ENCODE peak calls at places on chromosomes 12 and 14, in ten cellular contexts. One of them, this sample, is unnamed.

GRCh38 chr14:106883218-106883692 is 1356.9 kb downstream of the TMEM121 start:
- DNase-seq in CD8-positive, alpha-beta memory T cell: no peak
- DNase-seq in ascending aorta: peak; percentile 71
- DNase-seq in HCT116: no peak
- DNase-seq in CD4-positive, alpha-beta memory T cell: no peak
- DNase-seq in testis: peak; percentile 89
- DNase-seq in adrenal gland: peak; percentile 28
- DNase-seq in A549: peak; percentile 75
- DNase-seq in OCI-LY7: peak; percentile 31
- DNase-seq in right cardiac atrium: peak; percentile 44
- DNase-seq in this sample: peak; percentile 22

GRCh38 chr12:52569726-52570125 is 3.9 kb downstream of the KRT74 start:
- DNase-seq in CD8-positive, alpha-beta memory T cell: no peak
- DNase-seq in ascending aorta: no peak
- DNase-seq in HCT116: no peak
- DNase-seq in CD4-positive, alpha-beta memory T cell: no peak
- DNase-seq in testis: no peak
- DNase-seq in adrenal gland: no peak
- DNase-seq in A549: no peak
- DNase-seq in OCI-LY7: no peak
- DNase-seq in right cardiac atrium: no peak
- DNase-seq in this sample: no peak

GRCh38 chr12:100908501-100908900 is 113.9 kb downstream of the ANO4 start:
- DNase-seq in CD8-positive, alpha-beta memory T cell: no peak
- DNase-seq in ascending aorta: no peak
- DNase-seq in HCT116: no peak
- DNase-seq in CD4-positive, alpha-beta memory T cell: no peak
- DNase-seq in testis: no peak
- DNase-seq in adrenal gland: no peak
- DNase-seq in A549: no peak
- DNase-seq in OCI-LY7: no peak
- DNase-seq in right cardiac atrium: no peak
- DNase-seq in this sample: peak; percentile 90

GRCh38 chr14:85317491-85318021 is 212.4 kb upstream of the FLRT2 start:
- DNase-seq in CD8-positive, alpha-beta memory T cell: no peak
- DNase-seq in ascending aorta: no peak
- DNase-seq in HCT116: no peak
- DNase-seq in CD4-positive, alpha-beta memory T cell: no peak
- DNase-seq in testis: no peak
- DNase-seq in adrenal gland: no peak
- DNase-seq in A549: no peak
- DNase-seq in OCI-LY7: no peak
- DNase-seq in right cardiac atrium: no peak
- DNase-seq in this sample: no peak

GRCh38 chr12:54394281-54394719 is 9.8 kb upstream of the ZNF385A start:
- DNase-seq in CD8-positive, alpha-beta memory T cell: no peak
- DNase-seq in ascending aorta: no peak
- DNase-seq in HCT116: peak; percentile 45
- DNase-seq in CD4-positive, alpha-beta memory T cell: no peak
- DNase-seq in testis: peak; percentile 71
- DNase-seq in adrenal gland: peak; percentile 64
- DNase-seq in A549: peak; percentile 68
- DNase-seq in OCI-LY7: peak; percentile 76
- DNase-seq in right cardiac atrium: no peak
- DNase-seq in this sample: peak; percentile 59

GRCh38 chr12:45191239-45191638 is 24.7 kb upstream of the ANO6 start:
- DNase-seq in CD8-positive, alpha-beta memory T cell: no peak
- DNase-seq in ascending aorta: no peak
- DNase-seq in HCT116: no peak
- DNase-seq in CD4-positive, alpha-beta memory T cell: no peak
- DNase-seq in testis: no peak
- DNase-seq in adrenal gland: no peak
- DNase-seq in A549: peak; percentile 24
- DNase-seq in OCI-LY7: no peak
- DNase-seq in right cardiac atrium: no peak
- DNase-seq in this sample: peak; percentile 66

GRCh38 chr14:68408680-68409079 is 384.2 kb downstream of the ZFP36L1 start:
- DNase-seq in CD8-positive, alpha-beta memory T cell: peak; percentile 3
- DNase-seq in ascending aorta: no peak
- DNase-seq in HCT116: no peak
- DNase-seq in CD4-positive, alpha-beta memory T cell: peak; percentile 9
- DNase-seq in testis: no peak
- DNase-seq in adrenal gland: no peak
- DNase-seq in A549: peak; percentile 35
- DNase-seq in OCI-LY7: peak; percentile 53
- DNase-seq in right cardiac atrium: no peak
- DNase-seq in this sample: no peak

GRCh38 chr12:130832561-130833209 is 6.4 kb downstream of the STX2 start:
- DNase-seq in CD8-positive, alpha-beta memory T cell: no peak
- DNase-seq in ascending aorta: peak; percentile 60
- DNase-seq in HCT116: no peak
- DNase-seq in CD4-positive, alpha-beta memory T cell: no peak
- DNase-seq in testis: no peak
- DNase-seq in adrenal gland: peak; percentile 80
- DNase-seq in A549: peak; percentile 30
- DNase-seq in OCI-LY7: no peak
- DNase-seq in right cardiac atrium: peak; percentile 47
- DNase-seq in this sample: peak; percentile 75

GRCh38 chr12:119683413-119683812 is 15.5 kb downstream of the PRKAB1 start:
- DNase-seq in CD8-positive, alpha-beta memory T cell: no peak
- DNase-seq in ascending aorta: no peak
- DNase-seq in HCT116: no peak
- DNase-seq in CD4-positive, alpha-beta memory T cell: no peak
- DNase-seq in testis: no peak
- DNase-seq in adrenal gland: no peak
- DNase-seq in A549: no peak
- DNase-seq in OCI-LY7: no peak
- DNase-seq in right cardiac atrium: no peak
- DNase-seq in this sample: no peak

GRCh38 chr12:86735072-86735471 is 478.9 kb upstream of the MGAT4C start:
- DNase-seq in CD8-positive, alpha-beta memory T cell: no peak
- DNase-seq in ascending aorta: no peak
- DNase-seq in HCT116: no peak
- DNase-seq in CD4-positive, alpha-beta memory T cell: no peak
- DNase-seq in testis: no peak
- DNase-seq in adrenal gland: no peak
- DNase-seq in A549: no peak
- DNase-seq in OCI-LY7: no peak
- DNase-seq in right cardiac atrium: no peak
- DNase-seq in this sample: no peak

GRCh38 chr12:47745485-47746041 is 13.1 kb downstream of the RAPGEF3 start:
- DNase-seq in CD8-positive, alpha-beta memory T cell: no peak
- DNase-seq in ascending aorta: no peak
- DNase-seq in HCT116: no peak
- DNase-seq in CD4-positive, alpha-beta memory T cell: no peak
- DNase-seq in testis: no peak
- DNase-seq in adrenal gland: no peak
- DNase-seq in A549: no peak
- DNase-seq in OCI-LY7: no peak
- DNase-seq in right cardiac atrium: no peak
- DNase-seq in this sample: no peak

GRCh38 chr14:37150414-37150813 is 22.0 kb downstream of the SLC25A21 start:
- DNase-seq in CD8-positive, alpha-beta memory T cell: no peak
- DNase-seq in ascending aorta: no peak
- DNase-seq in HCT116: no peak
- DNase-seq in CD4-positive, alpha-beta memory T cell: no peak
- DNase-seq in testis: no peak
- DNase-seq in adrenal gland: no peak
- DNase-seq in A549: peak; percentile 50
- DNase-seq in OCI-LY7: peak; percentile 40
- DNase-seq in right cardiac atrium: no peak
- DNase-seq in this sample: peak; percentile 60

GRCh38 chr12:38892090-38892786 is 13.2 kb downstream of the CPNE8 start:
- DNase-seq in CD8-positive, alpha-beta memory T cell: no peak
- DNase-seq in ascending aorta: no peak
- DNase-seq in HCT116: no peak
- DNase-seq in CD4-positive, alpha-beta memory T cell: no peak
- DNase-seq in testis: no peak
- DNase-seq in adrenal gland: no peak
- DNase-seq in A549: peak; percentile 96
- DNase-seq in OCI-LY7: no peak
- DNase-seq in right cardiac atrium: no peak
- DNase-seq in this sample: peak; percentile 83

GRCh38 chr12:6426882-6427671 is 17.7 kb upstream of the CD27 start:
- DNase-seq in CD8-positive, alpha-beta memory T cell: peak; percentile 80
- DNase-seq in ascending aorta: peak; percentile 63
- DNase-seq in HCT116: no peak
- DNase-seq in CD4-positive, alpha-beta memory T cell: peak; percentile 77
- DNase-seq in testis: no peak
- DNase-seq in adrenal gland: no peak
- DNase-seq in A549: no peak
- DNase-seq in OCI-LY7: peak; percentile 80
- DNase-seq in right cardiac atrium: no peak
- DNase-seq in this sample: no peak

GRCh38 chr14:99188721-99189120 is 83.3 kb downstream of the BCL11B start:
- DNase-seq in CD8-positive, alpha-beta memory T cell: peak; percentile 43
- DNase-seq in ascending aorta: no peak
- DNase-seq in HCT116: no peak
- DNase-seq in CD4-positive, alpha-beta memory T cell: no peak
- DNase-seq in testis: no peak
- DNase-seq in adrenal gland: no peak
- DNase-seq in A549: no peak
- DNase-seq in OCI-LY7: no peak
- DNase-seq in right cardiac atrium: no peak
- DNase-seq in this sample: no peak

GRCh38 chr12:2354151-2354991 is 301.6 kb downstream of the CACNA1C start:
- DNase-seq in CD8-positive, alpha-beta memory T cell: no peak
- DNase-seq in ascending aorta: no peak
- DNase-seq in HCT116: no peak
- DNase-seq in CD4-positive, alpha-beta memory T cell: no peak
- DNase-seq in testis: no peak
- DNase-seq in adrenal gland: no peak
- DNase-seq in A549: no peak
- DNase-seq in OCI-LY7: peak; percentile 63
- DNase-seq in right cardiac atrium: no peak
- DNase-seq in this sample: no peak
- H3K4me1 ChIP-seq in CD8-positive, alpha-beta memory T cell: no peaks in the 10 kb centered on the region
- H3K4me1 ChIP-seq in ascending aorta: peaks cover 5% of the 10 kb centered on the region
- H3K4me1 ChIP-seq in HCT116: no peaks in the 10 kb centered on the region
- H3K4me1 ChIP-seq in CD4-positive, alpha-beta memory T cell: peaks cover 12% of the 10 kb centered on the region
- H3K4me1 ChIP-seq in testis: no peaks in the 10 kb centered on the region
- H3K4me1 ChIP-seq in adrenal gland: no peaks in the 10 kb centered on the region
- H3K4me1 ChIP-seq in A549: no peaks in the 10 kb centered on the region
- H3K4me1 ChIP-seq in OCI-LY7: peaks cover 52% of the 10 kb centered on the region
- H3K4me1 ChIP-seq in right cardiac atrium: peaks cover 11% of the 10 kb centered on the region
- H3K4me1 ChIP-seq in this sample: peaks cover 15% of the 10 kb centered on the region

DNA sequence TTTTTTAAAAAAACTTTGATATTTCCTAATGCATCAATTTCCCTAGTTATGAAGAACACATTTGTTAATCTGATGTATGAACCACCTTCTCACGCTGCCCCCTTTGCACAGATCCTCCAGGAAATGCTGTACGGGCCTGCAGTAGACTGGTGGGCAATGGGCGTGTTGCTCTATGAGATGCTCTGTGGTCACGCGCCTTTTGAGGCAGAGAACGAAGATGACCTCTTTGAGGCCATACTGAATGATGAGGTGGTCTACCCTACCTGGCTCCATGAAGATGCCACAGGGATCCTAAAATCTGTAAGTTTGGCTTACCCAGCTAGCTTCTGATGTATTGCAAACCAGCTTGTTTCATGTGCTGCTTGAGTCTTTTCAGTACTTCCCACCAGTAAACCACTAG is 165.0 kb upstream of the HIF1A start:
- DNase-seq in CD8-positive, alpha-beta memory T cell: no peak
- DNase-seq in ascending aorta: peak; percentile 16
- DNase-seq in HCT116: no peak
- DNase-seq in CD4-positive, alpha-beta memory T cell: no peak
- DNase-seq in testis: no peak
- DNase-seq in adrenal gland: no peak
- DNase-seq in A549: no peak
- DNase-seq in OCI-LY7: no peak
- DNase-seq in right cardiac atrium: no peak
- DNase-seq in this sample: no peak
- H3K4me1 ChIP-seq in CD8-positive, alpha-beta memory T cell: peaks cover 24% of the 10 kb centered on the region
- H3K4me1 ChIP-seq in ascending aorta: peaks cover 12% of the 10 kb centered on the region
- H3K4me1 ChIP-seq in HCT116: peaks cover 81% of the 10 kb centered on the region
- H3K4me1 ChIP-seq in CD4-positive, alpha-beta memory T cell: peaks cover 17% of the 10 kb centered on the region
- H3K4me1 ChIP-seq in testis: peaks cover 46% of the 10 kb centered on the region
- H3K4me1 ChIP-seq in adrenal gland: peaks cover 57% of the 10 kb centered on the region
- H3K4me1 ChIP-seq in A549: peaks cover 83% of the 10 kb centered on the region
- H3K4me1 ChIP-seq in OCI-LY7: peaks cover 26% of the 10 kb centered on the region
- H3K4me1 ChIP-seq in right cardiac atrium: peaks cover 24% of the 10 kb centered on the region
- H3K4me1 ChIP-seq in this sample: peaks cover 37% of the 10 kb centered on the region

DNA sequence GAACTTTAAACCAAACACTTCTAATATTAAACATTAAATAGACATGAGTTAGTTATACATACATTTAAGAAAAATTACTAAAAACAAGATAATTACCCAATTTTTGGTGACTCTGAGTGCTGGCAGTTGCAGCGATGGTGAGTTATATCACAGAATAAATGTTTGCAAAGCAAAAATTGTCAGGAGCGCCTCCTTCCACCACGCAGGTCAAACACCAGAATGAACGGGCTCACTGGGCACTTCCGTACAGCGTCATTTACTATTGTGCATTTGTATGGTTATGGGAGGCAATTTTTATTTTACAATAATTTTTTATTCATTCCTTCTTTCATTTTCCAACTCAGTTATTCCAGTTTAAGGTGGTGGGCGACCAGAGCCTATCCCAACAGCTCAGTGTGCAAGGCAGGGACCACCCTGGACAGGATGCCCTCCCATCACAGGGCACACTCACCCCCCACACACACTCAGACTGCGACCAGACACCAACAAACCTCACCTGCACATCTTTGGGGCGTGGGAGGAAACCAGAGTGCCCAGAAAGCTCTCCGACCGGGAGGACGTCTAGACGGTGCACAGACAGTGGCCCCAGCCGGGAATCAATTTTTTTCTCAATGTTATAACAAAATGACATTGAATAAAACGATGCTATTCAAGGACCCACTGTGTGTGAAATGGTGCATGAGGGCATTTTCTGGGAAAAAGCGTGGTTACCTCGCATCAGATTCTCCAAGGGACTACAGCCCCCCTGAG is 67.2 kb downstream of the TESC start:
- DNase-seq in CD8-positive, alpha-beta memory T cell: no peak
- DNase-seq in ascending aorta: peak; percentile 34
- DNase-seq in HCT116: no peak
- DNase-seq in CD4-positive, alpha-beta memory T cell: no peak
- DNase-seq in testis: no peak
- DNase-seq in adrenal gland: peak; percentile 17
- DNase-seq in A549: no peak
- DNase-seq in OCI-LY7: no peak
- DNase-seq in right cardiac atrium: no peak
- DNase-seq in this sample: no peak
- H3K4me1 ChIP-seq in CD8-positive, alpha-beta memory T cell: no peaks in the 10 kb centered on the region
- H3K4me1 ChIP-seq in ascending aorta: no peaks in the 10 kb centered on the region
- H3K4me1 ChIP-seq in HCT116: no peaks in the 10 kb centered on the region
- H3K4me1 ChIP-seq in CD4-positive, alpha-beta memory T cell: no peaks in the 10 kb centered on the region
- H3K4me1 ChIP-seq in testis: peaks cover 14% of the 10 kb centered on the region
- H3K4me1 ChIP-seq in adrenal gland: no peaks in the 10 kb centered on the region
- H3K4me1 ChIP-seq in A549: no peaks in the 10 kb centered on the region
- H3K4me1 ChIP-seq in OCI-LY7: no peaks in the 10 kb centered on the region
- H3K4me1 ChIP-seq in right cardiac atrium: peaks cover 1% of the 10 kb centered on the region
- H3K4me1 ChIP-seq in this sample: peaks cover 3% of the 10 kb centered on the region

DNA sequence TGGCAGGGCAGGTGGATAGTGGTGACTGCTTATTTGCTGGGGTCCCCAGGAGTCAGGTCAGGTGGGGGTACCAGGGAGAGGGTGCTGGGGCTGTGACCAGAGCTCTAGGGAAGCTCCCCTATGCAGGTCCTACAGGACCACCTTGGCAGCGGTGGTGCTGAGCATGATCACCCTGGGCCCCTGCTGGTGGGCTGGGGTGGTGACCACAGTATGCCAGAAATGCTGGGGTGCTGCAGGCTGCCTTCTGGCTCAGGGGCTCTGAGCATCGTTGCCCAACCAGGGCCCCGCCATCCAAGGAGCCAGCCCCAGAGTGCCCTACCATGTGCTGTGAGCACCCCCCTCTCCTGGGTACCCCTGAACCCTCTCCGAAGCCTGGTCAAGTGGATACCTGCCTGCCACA is 17.5 kb upstream of the NUDT14 start:
- DNase-seq in CD8-positive, alpha-beta memory T cell: no peak
- DNase-seq in ascending aorta: no peak
- DNase-seq in HCT116: no peak
- DNase-seq in CD4-positive, alpha-beta memory T cell: no peak
- DNase-seq in testis: no peak
- DNase-seq in adrenal gland: no peak
- DNase-seq in A549: no peak
- DNase-seq in OCI-LY7: no peak
- DNase-seq in right cardiac atrium: no peak
- DNase-seq in this sample: no peak
- H3K4me1 ChIP-seq in CD8-positive, alpha-beta memory T cell: peaks cover 50% of the 10 kb centered on the region
- H3K4me1 ChIP-seq in ascending aorta: no peaks in the 10 kb centered on the region
- H3K4me1 ChIP-seq in HCT116: peaks cover 34% of the 10 kb centered on the region
- H3K4me1 ChIP-seq in CD4-positive, alpha-beta memory T cell: peaks cover 58% of the 10 kb centered on the region
- H3K4me1 ChIP-seq in testis: peaks cover 24% of the 10 kb centered on the region
- H3K4me1 ChIP-seq in adrenal gland: peaks cover 8% of the 10 kb centered on the region
- H3K4me1 ChIP-seq in A549: peaks cover 30% of the 10 kb centered on the region
- H3K4me1 ChIP-seq in OCI-LY7: peaks cover 16% of the 10 kb centered on the region
- H3K4me1 ChIP-seq in right cardiac atrium: peaks cover 7% of the 10 kb centered on the region
- H3K4me1 ChIP-seq in this sample: peaks cover 38% of the 10 kb centered on the region